ENCODE peak calls at places on chromosome 9, in nine cellular contexts. H, L, C, O, N, R, I, Q and T are unnamed samples.

GRCh38 chr9:114155263-114155966 is at the start of gene COL27A1:
- DNase-seq in H (peak; percentile 71), L (no peak), C (peak; percentile 65), O (peak; percentile 80), N (peak; percentile 89), R (no peak), I (peak; percentile 89), Q (peak; percentile 82), T (peak; percentile 96)

GRCh38 chr9:93268551-93269314 is 84.8 kb downstream of the WNK2 start:
- DNase-seq in H (peak; percentile 12), L (no peak), C (no peak), O (no peak), N (no peak), R (no peak), I (no peak), Q (no peak), T (peak; percentile 80)

GRCh38 chr9:109086221-109086620 is 33.5 kb downstream of the TMEM245 start:
- DNase-seq in H (no peak), L (no peak), C (peak; percentile 16), O (no peak), N (no peak), R (no peak), I (no peak), Q (no peak), T (no peak)

GRCh38 chr9:79570449-79571308 is 1.1 kb upstream of the TLE4 start:
- DNase-seq in H (peak; percentile 38), L (peak; percentile 75), C (peak; percentile 63), O (peak; percentile 46), N (peak; percentile 25), R (no peak), I (no peak), Q (peak; percentile 29), T (peak; percentile 87)

GRCh38 chr9:27033815-27034403 is 28.4 kb upstream of the LRRC19 start:
- DNase-seq in H (no peak), L (no peak), C (peak; percentile 36), O (peak; percentile 36), N (no peak), R (peak; percentile 18), I (peak; percentile 49), Q (peak; percentile 26), T (no peak)

GRCh38 chr9:93941493-93941892 is 13.7 kb downstream of the BARX1 start:
- DNase-seq in H (no peak), L (no peak), C (no peak), O (no peak), N (no peak), R (no peak), I (no peak), Q (no peak), T (no peak)

GRCh38 chr9:124708633-124709032 is 62.5 kb downstream of the NR6A1 start:
- DNase-seq in H (no peak), L (no peak), C (peak; percentile 89), O (no peak), N (no peak), R (no peak), I (no peak), Q (peak; percentile 48), T (no peak)

GRCh38 chr9:83628540-83628939 is 5.6 kb downstream of the IDNK start:
- DNase-seq in H (no peak), L (no peak), C (no peak), O (no peak), N (no peak), R (no peak), I (no peak), Q (no peak), T (no peak)

GRCh38 chr9:116496167-116496566 is 190.9 kb upstream of the TRIM32 start:
- DNase-seq in H (no peak), L (no peak), C (no peak), O (no peak), N (no peak), R (no peak), I (no peak), Q (no peak), T (no peak)

GRCh38 chr9:134051319-134051718 is 16.5 kb downstream of the BRD3 start:
- DNase-seq in H (no peak), L (no peak), C (no peak), O (peak; percentile 12), N (no peak), R (no peak), I (no peak), Q (no peak), T (no peak)

GRCh38 chr9:78856781-78857180 is 559.9 kb downstream of the PSAT1 start:
- DNase-seq in H (no peak), L (no peak), C (no peak), O (no peak), N (no peak), R (no peak), I (no peak), Q (no peak), T (no peak)

GRCh38 chr9:114513050-114513951 is 8.0 kb upstream of the WHRN start:
- DNase-seq in H (no peak), L (no peak), C (no peak), O (no peak), N (no peak), R (no peak), I (peak; percentile 16), Q (no peak), T (no peak)

GRCh38 chr9:86660146-86660545 is 287.2 kb downstream of the GAS1 start:
- DNase-seq in H (no peak), L (no peak), C (peak; percentile 93), O (no peak), N (no peak), R (peak; percentile 73), I (no peak), Q (no peak), T (no peak)

GRCh38 chr9:21994526-21994995 is at the start of gene CDKN2B-AS1:
- DNase-seq in H (no peak), L (no peak), C (peak; percentile 84), O (no peak), N (peak; percentile 43), R (no peak), I (peak; percentile 82), Q (peak; percentile 86), T (peak; percentile 85)

GRCh38 chr9:104856413-104856941 is 71.5 kb downstream of the ABCA1 start:
- DNase-seq in H (no peak), L (no peak), C (no peak), O (no peak), N (no peak), R (no peak), I (peak; percentile 16), Q (no peak), T (no peak)

GRCh38 chr9:73132034-73132776 is 19.5 kb upstream of the ANXA1 start:
- DNase-seq in H (peak; percentile 91), L (peak; percentile 69), C (peak; percentile 85), O (peak; percentile 71), N (peak; percentile 54), R (no peak), I (peak; percentile 60), Q (no peak), T (peak; percentile 90)

GRCh38 chr9:91515074-91515687 is 91.5 kb upstream of the NFIL3 start:
- DNase-seq in H (no peak), L (peak; percentile 28), C (peak; percentile 95), O (peak; percentile 76), N (no peak), R (peak; percentile 79), I (peak; percentile 19), Q (no peak), T (no peak)

GRCh38 chr9:94687451-94687850 is 39.0 kb upstream of the AOPEP start:
- DNase-seq in H (no peak), L (no peak), C (no peak), O (no peak), N (no peak), R (no peak), I (no peak), Q (no peak), T (no peak)

GRCh38 chr9:37997636-37998374 is 71.2 kb downstream of the SHB start:
- DNase-seq in H (no peak), L (no peak), C (no peak), O (no peak), N (no peak), R (no peak), I (no peak), Q (no peak), T (no peak)

GRCh38 chr9:114721491-114722362 is 39.7 kb upstream of the TEX48 start:
- DNase-seq in H (no peak), L (no peak), C (no peak), O (no peak), N (no peak), R (no peak), I (peak; percentile 33), Q (peak; percentile 80), T (no peak)

GRCh38 chr9:76404401-76404800 is 10.2 kb upstream of the RFK start:
- DNase-seq in H (no peak), L (no peak), C (no peak), O (no peak), N (no peak), R (no peak), I (no peak), Q (no peak), T (no peak)

GRCh38 chr9:110814159-110814558 is 145.6 kb downstream of the MUSK start:
- DNase-seq in H (no peak), L (no peak), C (peak; percentile 12), O (no peak), N (no peak), R (no peak), I (no peak), Q (no peak), T (no peak)

DNA sequence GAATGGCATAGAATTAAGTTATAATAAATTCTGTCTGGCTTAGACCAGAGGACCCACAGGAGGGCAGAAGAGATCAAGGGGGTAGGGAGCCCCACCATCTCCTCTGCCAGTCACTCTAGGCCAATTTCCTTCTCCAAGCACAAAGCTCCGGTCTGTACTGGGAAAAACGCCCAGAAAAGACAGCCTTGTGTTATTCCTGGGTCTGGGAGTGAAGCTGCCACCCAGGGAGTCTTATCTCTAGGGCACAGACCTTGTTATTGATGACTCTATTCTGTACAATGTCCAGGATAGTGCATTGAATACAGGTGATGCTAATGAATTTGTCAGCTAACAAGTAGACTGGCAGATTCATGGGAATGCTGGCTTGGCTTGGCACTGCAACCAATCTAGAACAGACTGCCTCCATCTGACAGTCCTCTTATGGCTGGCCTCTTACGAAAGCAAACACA is 60.7 kb downstream of the MED27 start:
- DNase-seq in H (no peak), L (no peak), C (peak; percentile 67), O (no peak), N (no peak), R (no peak), I (no peak), Q (no peak), T (no peak)
- TF ChIP-seq CTCF in H (no peak), L (no peak), C (no peak), O (no peak), N (no peak), R (no peak), I (no peak), Q (no peak), T (no peak)

GRCh38 chr9:70392189-70392588 is 22.3 kb downstream of the KLF9 start:
- DNase-seq in H (no peak), L (no peak), C (no peak), O (no peak), N (no peak), R (no peak), I (peak; percentile 4), Q (no peak), T (no peak)
- TF ChIP-seq CTCF in H (no peak), L (peak; percentile 47), C (peak; percentile 35), O (peak; percentile 11), N (peak; percentile 19), R (peak; percentile 19), I (no peak), Q (no peak), T (peak; percentile 43)

GRCh38 chr9:34048730-34049629 is at the start of gene UBAP2:
- DNase-seq in H (peak; percentile 97), L (peak; percentile 95), C (peak; percentile 98), O (peak; percentile 99), N (peak; percentile 96), R (peak; percentile 92), I (peak; percentile 93), Q (peak; percentile 99), T (peak; percentile 98)
- TF ChIP-seq CTCF in H (no peak), L (no peak), C (no peak), O (no peak), N (no peak), R (peak; percentile 15), I (no peak), Q (no peak), T (peak; percentile 6)

GRCh38 chr9:136324501-136325300 is 2.6 kb upstream of the GPSM1 start:
- DNase-seq in H (no peak), L (no peak), C (no peak), O (peak; percentile 88), N (peak; percentile 70), R (no peak), I (peak; percentile 21), Q (no peak), T (no peak)
- TF ChIP-seq CTCF in H (no peak), L (no peak), C (no peak), O (no peak), N (no peak), R (peak; percentile 4), I (no peak), Q (no peak), T (no peak)